ENCODE peak calls at places on chromosome 20, in seven cellular contexts. One of them, this sample, is unnamed.

GRCh38 chr20:36113566-36114247 is 40.8 kb upstream of the EPB41L1 start:
- DNase-seq in tibial nerve: no peak
- DNase-seq in foreskin fibroblast: no peak
- DNase-seq in adipocyte: no peak
- DNase-seq in fibroblast of the aortic adventitia: no peak
- DNase-seq in astrocyte of the spinal cord: no peak
- DNase-seq in central memory CD4-positive, alpha-beta T cell: no peak
- DNase-seq in this sample: no peak

GRCh38 chr20:34022154-34022842 is 28.6 kb downstream of the RALY start:
- DNase-seq in tibial nerve: no peak
- DNase-seq in foreskin fibroblast: no peak
- DNase-seq in adipocyte: peak
- DNase-seq in fibroblast of the aortic adventitia: no peak
- DNase-seq in astrocyte of the spinal cord: no peak
- DNase-seq in central memory CD4-positive, alpha-beta T cell: peak
- DNase-seq in this sample: no peak

GRCh38 chr20:2691663-2692035 is 931 bp upstream of the EBF4 start:
- DNase-seq in tibial nerve: no peak
- DNase-seq in foreskin fibroblast: no peak
- DNase-seq in adipocyte: no peak
- DNase-seq in fibroblast of the aortic adventitia: no peak
- DNase-seq in astrocyte of the spinal cord: no peak
- DNase-seq in central memory CD4-positive, alpha-beta T cell: no peak
- DNase-seq in this sample: no peak

GRCh38 chr20:13212750-13213149 is 8.3 kb upstream of the ISM1 start:
- DNase-seq in tibial nerve: no peak
- DNase-seq in foreskin fibroblast: peak
- DNase-seq in adipocyte: peak
- DNase-seq in fibroblast of the aortic adventitia: no peak
- DNase-seq in astrocyte of the spinal cord: no peak
- DNase-seq in central memory CD4-positive, alpha-beta T cell: no peak
- DNase-seq in this sample: no peak

GRCh38 chr20:38751360-38751976 is 3.2 kb downstream of the ACTR5 start:
- DNase-seq in tibial nerve: no peak
- DNase-seq in foreskin fibroblast: peak
- DNase-seq in adipocyte: peak
- DNase-seq in fibroblast of the aortic adventitia: peak
- DNase-seq in astrocyte of the spinal cord: peak
- DNase-seq in central memory CD4-positive, alpha-beta T cell: no peak
- DNase-seq in this sample: no peak

GRCh38 chr20:52840041-52840440 is 132.1 kb upstream of the TSHZ2 start:
- DNase-seq in tibial nerve: no peak
- DNase-seq in foreskin fibroblast: no peak
- DNase-seq in adipocyte: no peak
- DNase-seq in fibroblast of the aortic adventitia: no peak
- DNase-seq in astrocyte of the spinal cord: no peak
- DNase-seq in central memory CD4-positive, alpha-beta T cell: no peak
- DNase-seq in this sample: no peak

GRCh38 chr20:258963-259362 is 1.4 kb downstream of the DEFB132 start:
- DNase-seq in tibial nerve: no peak
- DNase-seq in foreskin fibroblast: no peak
- DNase-seq in adipocyte: peak
- DNase-seq in fibroblast of the aortic adventitia: peak
- DNase-seq in astrocyte of the spinal cord: peak
- DNase-seq in central memory CD4-positive, alpha-beta T cell: no peak
- DNase-seq in this sample: no peak

GRCh38 chr20:21338291-21338690 is 35.2 kb downstream of the XRN2 start:
- DNase-seq in tibial nerve: no peak
- DNase-seq in foreskin fibroblast: no peak
- DNase-seq in adipocyte: no peak
- DNase-seq in fibroblast of the aortic adventitia: no peak
- DNase-seq in astrocyte of the spinal cord: no peak
- DNase-seq in central memory CD4-positive, alpha-beta T cell: no peak
- DNase-seq in this sample: no peak

GRCh38 chr20:60877071-60877470 is 375.0 kb upstream of the CDH4 start:
- DNase-seq in tibial nerve: no peak
- DNase-seq in foreskin fibroblast: no peak
- DNase-seq in adipocyte: no peak
- DNase-seq in fibroblast of the aortic adventitia: no peak
- DNase-seq in astrocyte of the spinal cord: no peak
- DNase-seq in central memory CD4-positive, alpha-beta T cell: no peak
- DNase-seq in this sample: no peak

GRCh38 chr20:53243152-53243551 is 271.0 kb downstream of the TSHZ2 start:
- DNase-seq in tibial nerve: no peak
- DNase-seq in foreskin fibroblast: no peak
- DNase-seq in adipocyte: no peak
- DNase-seq in fibroblast of the aortic adventitia: no peak
- DNase-seq in astrocyte of the spinal cord: no peak
- DNase-seq in central memory CD4-positive, alpha-beta T cell: no peak
- DNase-seq in this sample: no peak

GRCh38 chr20:21523398-21523868 is 9.6 kb upstream of the NKX2-2 start:
- DNase-seq in tibial nerve: no peak
- DNase-seq in foreskin fibroblast: no peak
- DNase-seq in adipocyte: no peak
- DNase-seq in fibroblast of the aortic adventitia: no peak
- DNase-seq in astrocyte of the spinal cord: no peak
- DNase-seq in central memory CD4-positive, alpha-beta T cell: no peak
- DNase-seq in this sample: no peak

GRCh38 chr20:48767269-48767960 is 60.4 kb downstream of the PREX1 start:
- DNase-seq in tibial nerve: no peak
- DNase-seq in foreskin fibroblast: no peak
- DNase-seq in adipocyte: no peak
- DNase-seq in fibroblast of the aortic adventitia: no peak
- DNase-seq in astrocyte of the spinal cord: no peak
- DNase-seq in central memory CD4-positive, alpha-beta T cell: peak
- DNase-seq in this sample: no peak

GRCh38 chr20:56373942-56374341 is 15.2 kb downstream of the FAM210B start:
- DNase-seq in tibial nerve: no peak
- DNase-seq in foreskin fibroblast: peak
- DNase-seq in adipocyte: peak
- DNase-seq in fibroblast of the aortic adventitia: peak
- DNase-seq in astrocyte of the spinal cord: peak
- DNase-seq in central memory CD4-positive, alpha-beta T cell: no peak
- DNase-seq in this sample: no peak

GRCh38 chr20:21322921-21323321 is 19.8 kb downstream of the XRN2 start:
- DNase-seq in tibial nerve: no peak
- DNase-seq in foreskin fibroblast: peak
- DNase-seq in adipocyte: no peak
- DNase-seq in fibroblast of the aortic adventitia: no peak
- DNase-seq in astrocyte of the spinal cord: no peak
- DNase-seq in central memory CD4-positive, alpha-beta T cell: no peak
- DNase-seq in this sample: no peak

GRCh38 chr20:3563548-3564177 is 92.8 kb downstream of the ATRN start:
- DNase-seq in tibial nerve: no peak
- DNase-seq in foreskin fibroblast: peak
- DNase-seq in adipocyte: peak
- DNase-seq in fibroblast of the aortic adventitia: peak
- DNase-seq in astrocyte of the spinal cord: peak
- DNase-seq in central memory CD4-positive, alpha-beta T cell: peak
- DNase-seq in this sample: no peak

GRCh38 chr20:50309280-50309763 is 118.7 kb downstream of the CEBPB start:
- DNase-seq in tibial nerve: no peak
- DNase-seq in foreskin fibroblast: no peak
- DNase-seq in adipocyte: no peak
- DNase-seq in fibroblast of the aortic adventitia: peak
- DNase-seq in astrocyte of the spinal cord: peak
- DNase-seq in central memory CD4-positive, alpha-beta T cell: no peak
- DNase-seq in this sample: no peak

GRCh38 chr20:62211769-62212288 is 8.2 kb downstream of the HRH3 start:
- DNase-seq in tibial nerve: no peak
- DNase-seq in foreskin fibroblast: no peak
- DNase-seq in adipocyte: no peak
- DNase-seq in fibroblast of the aortic adventitia: no peak
- DNase-seq in astrocyte of the spinal cord: no peak
- DNase-seq in central memory CD4-positive, alpha-beta T cell: no peak
- DNase-seq in this sample: no peak

GRCh38 chr20:43798591-43799149 is 71.9 kb upstream of the GTSF1L start:
- DNase-seq in tibial nerve: no peak
- DNase-seq in foreskin fibroblast: no peak
- DNase-seq in adipocyte: no peak
- DNase-seq in fibroblast of the aortic adventitia: no peak
- DNase-seq in astrocyte of the spinal cord: no peak
- DNase-seq in central memory CD4-positive, alpha-beta T cell: no peak
- DNase-seq in this sample: no peak

GRCh38 chr20:61674688-61675087 is 391.0 kb downstream of the TAF4 start:
- DNase-seq in tibial nerve: no peak
- DNase-seq in foreskin fibroblast: no peak
- DNase-seq in adipocyte: no peak
- DNase-seq in fibroblast of the aortic adventitia: no peak
- DNase-seq in astrocyte of the spinal cord: no peak
- DNase-seq in central memory CD4-positive, alpha-beta T cell: no peak
- DNase-seq in this sample: no peak

GRCh38 chr20:63706852-63707557 is 771 bp downstream of the ARFRP1 start:
- DNase-seq in tibial nerve: no peak
- DNase-seq in foreskin fibroblast: peak
- DNase-seq in adipocyte: peak
- DNase-seq in fibroblast of the aortic adventitia: peak
- DNase-seq in astrocyte of the spinal cord: no peak
- DNase-seq in central memory CD4-positive, alpha-beta T cell: peak
- DNase-seq in this sample: no peak

GRCh38 chr20:3805594-3806264 is 9.6 kb downstream of the CDC25B start:
- DNase-seq in tibial nerve: no peak
- DNase-seq in foreskin fibroblast: peak
- DNase-seq in adipocyte: peak
- DNase-seq in fibroblast of the aortic adventitia: peak
- DNase-seq in astrocyte of the spinal cord: peak
- DNase-seq in central memory CD4-positive, alpha-beta T cell: no peak
- DNase-seq in this sample: no peak

GRCh38 chr20:63734946-63735858 is 1.3 kb upstream of the LIME1 start:
- DNase-seq in tibial nerve: no peak
- DNase-seq in foreskin fibroblast: no peak
- DNase-seq in adipocyte: no peak
- DNase-seq in fibroblast of the aortic adventitia: no peak
- DNase-seq in astrocyte of the spinal cord: no peak
- DNase-seq in central memory CD4-positive, alpha-beta T cell: no peak
- DNase-seq in this sample: no peak

GRCh38 chr20:37902504-37903313 is at the start of gene VSTM2L:
- DNase-seq in tibial nerve: no peak
- DNase-seq in foreskin fibroblast: peak
- DNase-seq in adipocyte: peak
- DNase-seq in fibroblast of the aortic adventitia: peak
- DNase-seq in astrocyte of the spinal cord: peak
- DNase-seq in central memory CD4-positive, alpha-beta T cell: no peak
- DNase-seq in this sample: peak

GRCh38 chr20:43188234-43188653 is 1.5 kb downstream of the PTPRT start:
- DNase-seq in tibial nerve: no peak
- DNase-seq in foreskin fibroblast: no peak
- DNase-seq in adipocyte: no peak
- DNase-seq in fibroblast of the aortic adventitia: no peak
- DNase-seq in astrocyte of the spinal cord: no peak
- DNase-seq in central memory CD4-positive, alpha-beta T cell: no peak
- DNase-seq in this sample: no peak

GRCh38 chr20:48723308-48724264 is 104.2 kb downstream of the PREX1 start:
- DNase-seq in tibial nerve: peak
- DNase-seq in foreskin fibroblast: peak
- DNase-seq in adipocyte: peak
- DNase-seq in fibroblast of the aortic adventitia: no peak
- DNase-seq in astrocyte of the spinal cord: peak
- DNase-seq in central memory CD4-positive, alpha-beta T cell: no peak
- DNase-seq in this sample: no peak

GRCh38 chr20:32911355-32911754 is 52.6 kb downstream of the EFCAB8 start:
- DNase-seq in tibial nerve: no peak
- DNase-seq in foreskin fibroblast: no peak
- DNase-seq in adipocyte: no peak
- DNase-seq in fibroblast of the aortic adventitia: no peak
- DNase-seq in astrocyte of the spinal cord: no peak
- DNase-seq in central memory CD4-positive, alpha-beta T cell: no peak
- DNase-seq in this sample: no peak

GRCh38 chr20:6636209-6637159 is 131.0 kb upstream of the BMP2 start:
- DNase-seq in tibial nerve: no peak
- DNase-seq in foreskin fibroblast: peak
- DNase-seq in adipocyte: peak
- DNase-seq in fibroblast of the aortic adventitia: peak
- DNase-seq in astrocyte of the spinal cord: peak
- DNase-seq in central memory CD4-positive, alpha-beta T cell: no peak
- DNase-seq in this sample: no peak

GRCh38 chr20:24686156-24686555 is 216.7 kb downstream of the SYNDIG1 start:
- DNase-seq in tibial nerve: no peak
- DNase-seq in foreskin fibroblast: no peak
- DNase-seq in adipocyte: no peak
- DNase-seq in fibroblast of the aortic adventitia: no peak
- DNase-seq in astrocyte of the spinal cord: no peak
- DNase-seq in central memory CD4-positive, alpha-beta T cell: no peak
- DNase-seq in this sample: no peak

GRCh38 chr20:34220581-34220980 is 20.6 kb upstream of the ASIP start:
- DNase-seq in tibial nerve: no peak
- DNase-seq in foreskin fibroblast: peak
- DNase-seq in adipocyte: peak
- DNase-seq in fibroblast of the aortic adventitia: peak
- DNase-seq in astrocyte of the spinal cord: peak
- DNase-seq in central memory CD4-positive, alpha-beta T cell: no peak
- DNase-seq in this sample: no peak

GRCh38 chr20:10596726-10597125 is 77.1 kb downstream of the JAG1 start:
- DNase-seq in tibial nerve: no peak
- DNase-seq in foreskin fibroblast: peak
- DNase-seq in adipocyte: peak
- DNase-seq in fibroblast of the aortic adventitia: peak
- DNase-seq in astrocyte of the spinal cord: peak
- DNase-seq in central memory CD4-positive, alpha-beta T cell: no peak
- DNase-seq in this sample: no peak

GRCh38 chr20:34872604-34873224 is at the start of gene GGT7:
- DNase-seq in tibial nerve: peak
- DNase-seq in foreskin fibroblast: peak
- DNase-seq in adipocyte: peak
- DNase-seq in fibroblast of the aortic adventitia: peak
- DNase-seq in astrocyte of the spinal cord: peak
- DNase-seq in central memory CD4-positive, alpha-beta T cell: peak
- DNase-seq in this sample: peak